ENCODE peak calls at places on chromosomes 12 and 14, in five cellular contexts. F is lung, C is neural progenitor cell, I is breast epithelium, X is BE2C. T is an unnamed sample. For H3K9me3, the result is how much of the 10 kb centered on the place peaks cover.

GRCh38 chr12:66036317-66036716 is 94.2 kb downstream of the LLPH start:
- DNase-seq in X (no peak), C (no peak), I (no peak), F (no peak), T (peak)

GRCh38 chr12:93785262-93786010 is 108.3 kb downstream of the CRADD start:
- DNase-seq in C (peak), I (peak), F (peak), X (peak), T (peak)

GRCh38 chr14:24430143-24430681 is 458 bp downstream of the KHNYN start:
- DNase-seq in X (peak), C (peak), F (peak), I (peak), T (peak)

GRCh38 chr14:90577661-90578282 is 180.9 kb downstream of the CALM1 start:
- DNase-seq in C (no peak), X (no peak), F (no peak), I (no peak), T (peak)

GRCh38 chr14:52442602-52443001 is 109.7 kb downstream of the TXNDC16 start:
- DNase-seq in C (no peak), F (no peak), X (no peak), I (no peak), T (no peak)

GRCh38 chr12:32033411-32033810 is 73.2 kb upstream of the BICD1 start:
- DNase-seq in X (no peak), F (no peak), C (no peak), I (no peak), T (no peak)

GRCh38 chr14:99081880-99082279 is 190.1 kb downstream of the BCL11B start:
- DNase-seq in C (no peak), X (no peak), F (peak), I (no peak), T (no peak)

GRCh38 chr12:14471497-14471896 is 96.2 kb downstream of the PLBD1 start:
- DNase-seq in I (no peak), F (no peak), X (no peak), C (no peak), T (no peak)

GRCh38 chr12:131218291-131219172 is 264.8 kb downstream of the ADGRD1 start:
- DNase-seq in I (no peak), F (no peak), C (peak), X (no peak), T (no peak)

GRCh38 chr12:31742891-31743290 is 14.1 kb upstream of the AMN1 start:
- DNase-seq in I (no peak), F (no peak), X (no peak), C (no peak), T (no peak)

GRCh38 chr12:19737019-19737418 is 297.7 kb downstream of the AEBP2 start:
- DNase-seq in X (no peak), I (no peak), C (no peak), F (no peak), T (no peak)

GRCh38 chr14:59116984-59117415 is 71.5 kb upstream of the DAAM1 start:
- DNase-seq in X (no peak), F (no peak), I (no peak), C (no peak), T (no peak)

GRCh38 chr12:34603382-34604035 is 581.2 kb downstream of the ALG10 start:
- DNase-seq in C (no peak), I (no peak), F (no peak), X (no peak), T (no peak)
- H3K9me3 ChIP-seq in C (under half), I (half or more), F (half or more), X (under half), T (under half)

GRCh38 chr14:104461676-104462443 is 117.7 kb upstream of the C14orf180 start:
- DNase-seq in F (peak), I (no peak), X (no peak), C (peak), T (no peak)
- H3K4me3 ChIP-seq in F (no peak), I (peak), X (peak), C (peak), T (peak)

GRCh38 chr14:51157012-51157411 is 62.1 kb upstream of the TRIM9 start:
- DNase-seq in C (no peak), X (no peak), F (no peak), I (no peak), T (no peak)
- TF ChIP-seq CTCF in C (peak), X (peak), F (no peak), I (no peak), T (no peak)

DNA sequence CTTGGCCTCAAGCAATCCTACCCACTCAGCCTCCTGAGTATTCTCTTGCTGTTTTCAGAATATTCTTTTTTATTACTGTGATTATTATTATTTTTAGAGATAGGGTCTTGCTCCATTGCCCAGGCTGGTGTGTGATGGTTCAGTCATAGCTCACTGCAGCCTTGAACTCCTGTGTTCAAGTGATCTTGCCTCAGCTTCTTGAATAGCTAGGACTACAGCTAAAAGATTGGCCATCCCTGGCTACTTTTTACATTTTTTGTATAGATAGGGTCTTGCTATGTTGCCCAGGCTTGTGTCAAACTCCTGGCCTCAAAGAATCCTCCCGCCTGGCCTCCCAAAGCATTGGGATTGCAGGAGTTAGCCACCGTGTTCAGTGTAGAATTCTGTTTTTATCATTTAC is 73.3 kb downstream of the ERC1 start:
- DNase-seq in X (no peak), I (no peak), C (no peak), F (no peak), T (no peak)
- H3K9me3 ChIP-seq in X (under half), I (under half), C (under half), F (under half), T (under half)

DNA sequence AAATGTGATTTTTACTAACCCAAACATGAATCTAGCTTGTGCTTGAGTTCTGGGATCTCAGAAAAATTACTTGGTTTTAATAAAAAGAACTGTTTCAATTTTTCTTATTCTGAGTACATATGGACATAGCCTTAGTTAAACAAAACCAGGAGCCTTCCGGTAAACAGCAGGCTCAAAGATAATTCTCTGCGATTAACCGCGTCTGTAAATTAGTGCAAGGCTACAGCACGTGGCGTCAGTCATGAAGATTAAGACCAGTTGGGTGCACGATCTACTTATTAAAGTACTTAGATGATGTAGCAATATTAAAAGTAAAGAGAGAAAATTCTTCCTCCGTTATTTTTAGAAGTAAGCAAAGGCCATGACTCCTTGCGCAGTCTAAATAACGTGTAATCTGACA is 707 bp downstream of the KCNJ8 start:
- DNase-seq in C (peak), X (peak), F (no peak), I (no peak), T (no peak)
- H3K4me3 ChIP-seq in C (peak), X (peak), F (peak), I (peak), T (peak)

DNA sequence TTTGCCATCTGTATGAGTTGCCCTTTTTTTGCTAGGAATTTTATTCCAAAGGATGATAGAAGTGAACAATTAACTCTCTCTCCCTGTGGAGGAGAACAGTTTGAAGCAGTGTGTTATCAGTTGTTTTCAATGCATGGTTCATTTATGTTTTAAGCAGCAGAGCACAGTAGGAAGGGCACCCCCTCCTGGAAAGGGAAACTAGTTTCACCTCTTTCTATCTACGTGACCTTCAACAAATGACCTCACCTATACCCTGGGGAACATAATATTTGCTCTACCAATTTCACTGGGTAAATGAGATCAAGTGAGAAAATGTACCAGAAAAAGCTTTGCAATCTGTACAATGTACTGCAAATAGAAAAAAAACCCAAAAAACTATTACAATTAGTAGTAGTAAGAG is 5.4 kb upstream of the DCP1B start:
- DNase-seq in I (no peak), C (no peak), F (no peak), X (no peak), T (no peak)
- TF ChIP-seq CTCF in I (no peak), C (peak), F (no peak), X (peak), T (no peak)

DNA sequence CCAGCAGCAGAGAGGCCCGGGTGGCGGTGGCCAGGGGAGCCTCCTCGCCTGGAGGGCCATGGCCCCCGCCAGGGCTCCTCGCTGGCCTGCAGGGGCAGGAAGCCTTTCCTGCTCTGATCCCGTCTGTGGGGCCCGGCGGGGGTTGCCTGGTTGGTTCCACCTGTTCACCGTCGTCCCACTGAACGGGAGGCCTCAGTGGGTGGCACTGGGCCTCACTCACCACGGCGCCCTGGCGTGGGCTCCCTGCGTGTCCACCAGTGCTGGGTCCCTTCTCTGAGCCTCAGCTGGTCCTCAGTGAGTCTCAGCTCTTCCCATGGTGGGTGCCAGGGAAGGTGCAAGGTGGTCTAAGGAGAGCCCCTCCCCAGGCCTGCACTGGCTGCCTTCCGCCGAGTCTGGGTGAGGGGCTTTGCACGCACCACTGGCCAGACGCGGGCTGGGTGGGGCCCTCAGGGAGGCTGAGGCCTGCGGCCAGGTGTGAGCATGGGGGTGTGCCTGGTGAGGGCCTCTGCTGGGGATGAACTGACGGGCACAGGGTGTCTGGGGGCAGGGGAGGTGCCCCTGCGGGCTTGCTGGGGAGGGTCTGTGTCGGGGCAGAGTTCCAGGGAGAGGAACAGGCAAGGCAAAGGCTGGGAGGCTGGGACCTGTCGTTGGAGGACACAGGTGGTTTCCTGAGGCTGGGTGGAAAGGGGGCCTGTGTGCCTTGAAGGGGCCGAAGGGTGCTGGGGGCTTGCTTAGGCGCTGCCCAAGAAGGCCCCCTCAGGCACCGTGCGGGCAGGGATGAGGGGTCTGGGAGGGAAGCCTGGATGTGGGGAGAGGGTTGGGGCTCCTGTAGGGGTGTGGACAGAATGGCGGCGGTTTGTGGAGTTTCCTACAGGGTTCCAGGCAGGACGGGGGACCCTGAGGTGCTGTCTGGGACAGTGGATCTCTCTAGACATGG is 339.8 kb downstream of the TMEM121 start:
- DNase-seq in I (no peak), F (no peak), C (no peak), X (peak), T (no peak)
- H3K9me3 ChIP-seq in I (under half), F (under half), C (under half), X (under half), T (under half)

DNA sequence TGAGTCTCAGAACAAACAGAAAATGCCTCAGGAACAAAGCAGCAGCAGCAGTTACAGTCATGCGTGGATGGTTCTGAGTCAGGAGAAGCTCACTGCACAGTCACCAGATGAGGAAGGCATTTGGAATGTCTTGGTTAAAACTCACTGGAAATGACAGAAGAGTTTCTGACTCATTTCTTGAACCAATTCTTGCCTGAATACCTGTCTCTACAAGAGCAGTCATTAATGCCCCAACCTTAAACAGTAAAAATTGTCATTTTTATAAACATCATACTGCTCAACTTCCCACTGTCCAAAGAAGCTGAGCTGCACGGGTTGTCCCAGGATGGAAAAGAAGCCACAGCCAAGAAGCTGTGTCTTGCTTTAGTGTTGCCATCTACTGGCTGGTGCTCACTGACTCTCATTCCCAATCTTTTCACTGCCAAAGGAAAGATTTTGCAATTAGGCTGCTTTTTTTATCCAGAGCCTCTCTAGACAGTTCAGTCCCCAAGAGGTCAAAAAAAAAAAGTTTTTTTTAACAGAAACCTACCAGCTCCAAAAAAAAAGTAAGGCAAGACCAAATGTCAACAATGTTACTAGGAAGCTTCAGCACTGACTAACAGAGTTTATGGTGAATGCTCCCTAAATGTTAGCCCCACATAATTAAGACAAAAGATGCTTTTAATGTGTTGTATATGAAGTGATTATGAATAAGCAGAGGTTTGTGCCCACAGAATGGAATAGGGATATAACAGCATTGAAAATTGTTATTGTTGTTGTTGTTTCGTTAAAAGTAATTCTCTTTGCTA is 40.4 kb downstream of the KICS2 start:
- DNase-seq in F (peak), I (peak), C (peak), X (peak), T (peak)
- H3K4me3 ChIP-seq in F (no peak), I (no peak), C (no peak), X (no peak), T (no peak)

T was measured in gastrocnemius medialis.